ENCODE peak calls at places on chromosome 17, in seven cellular contexts. C is GM12878, E is SK-N-SH, H is T47D, Y is HCT116, G is H1, B is HepG2. I is an unnamed sample.

GRCh38 chr17:29099527-29099926 is 56.6 kb downstream of the PIPOX start:
- DNase-seq in Y (no peak), B (no peak), E (no peak), C (no peak), G (no peak), H (no peak), I (no peak)

GRCh38 chr17:57957886-57958285 is 2.7 kb upstream of the CUEDC1 start:
- DNase-seq in H (no peak), Y (no peak), C (no peak), G (peak; percentile 22), B (no peak), E (no peak), I (no peak)

GRCh38 chr17:68301438-68301959 is 10.2 kb downstream of the ARSG start:
- DNase-seq in E (no peak), C (no peak), B (no peak), Y (no peak), H (peak; percentile 90), G (no peak), I (no peak)

GRCh38 chr17:910503-911194 is 68.9 kb downstream of the NXN start:
- DNase-seq in C (no peak), Y (no peak), H (no peak), G (no peak), E (no peak), B (no peak), I (no peak)

GRCh38 chr17:57662021-57662420 is 83.1 kb downstream of the CCDC182 start:
- DNase-seq in E (no peak), C (no peak), G (no peak), B (no peak), H (no peak), Y (no peak), I (no peak)

GRCh38 chr17:65018612-65019290 is 37.8 kb downstream of the GNA13 start:
- DNase-seq in G (no peak), Y (no peak), C (no peak), B (no peak), H (no peak), E (no peak), I (no peak)

GRCh38 chr17:50426814-50427787 is 1.1 kb downstream of the ACSF2 start:
- DNase-seq in B (peak; percentile 78), E (peak; percentile 72), G (peak; percentile 66), H (peak; percentile 62), Y (peak; percentile 69), C (no peak), I (peak; percentile 70)

GRCh38 chr17:37640016-37640415 is 3.2 kb downstream of the DDX52 start:
- DNase-seq in Y (no peak), G (no peak), H (no peak), E (no peak), B (no peak), C (no peak), I (peak; percentile 16)

GRCh38 chr17:28335959-28336871 is 654 bp downstream of the TNFAIP1 start:
- DNase-seq in E (peak; percentile 75), G (peak; percentile 70), H (peak; percentile 69), Y (peak; percentile 75), C (no peak), B (peak; percentile 82), I (peak; percentile 84)

GRCh38 chr17:49035470-49036269 is 38.5 kb downstream of the IGF2BP1 start:
- DNase-seq in Y (peak; percentile 82), H (peak; percentile 75), B (no peak), E (peak; percentile 84), C (no peak), G (peak; percentile 91), I (peak; percentile 52)

GRCh38 chr17:20791626-20792025 is 212.1 kb downstream of the CDRT15L2 start:
- DNase-seq in G (no peak), C (no peak), B (no peak), Y (no peak), H (no peak), E (no peak), I (no peak)

GRCh38 chr17:60392845-60393702 is 1.1 kb upstream of the USP32 start:
- DNase-seq in H (peak; percentile 79), Y (peak; percentile 24), E (peak; percentile 57), C (peak; percentile 48), G (no peak), B (peak; percentile 44), I (peak; percentile 35)

GRCh38 chr17:1830288-1830687 is 483 bp downstream of the RPA1 start:
- DNase-seq in H (peak; percentile 21), G (peak; percentile 49), C (no peak), B (peak; percentile 8), Y (no peak), E (peak; percentile 27), I (no peak)

GRCh38 chr17:29621751-29622194 is 939 bp downstream of the CORO6 start:
- DNase-seq in E (peak; percentile 57), H (no peak), C (no peak), B (no peak), G (no peak), Y (no peak), I (no peak)

GRCh38 chr17:21164226-21165019 is 37.7 kb downstream of the DHRS7B start:
- DNase-seq in E (no peak), G (no peak), Y (no peak), C (no peak), H (peak; percentile 28), B (no peak), I (no peak)

GRCh38 chr17:79677646-79678045 is 53.1 kb upstream of the ENPP7 start:
- DNase-seq in G (no peak), H (no peak), B (no peak), C (no peak), E (no peak), Y (no peak), I (no peak)

GRCh38 chr17:79679631-79680340 is 51.0 kb upstream of the ENPP7 start:
- DNase-seq in Y (no peak), H (no peak), G (no peak), E (no peak), B (no peak), C (no peak), I (no peak)

GRCh38 chr17:79676796-79677195 is 53.9 kb upstream of the ENPP7 start:
- DNase-seq in E (no peak), B (no peak), G (no peak), C (no peak), H (no peak), Y (no peak), I (no peak)

GRCh38 chr17:79678856-79679255 is 51.9 kb upstream of the ENPP7 start:
- DNase-seq in H (no peak), E (no peak), G (no peak), C (no peak), B (no peak), Y (no peak), I (no peak)

GRCh38 chr17:79678091-79678731 is 52.5 kb upstream of the ENPP7 start:
- DNase-seq in G (no peak), H (no peak), C (no peak), E (no peak), Y (no peak), B (no peak), I (no peak)
- TF ChIP-seq JUND in G (no peak), H (no peak), C (no peak), E (no peak), Y (no peak), B (no peak), I (no peak)

GRCh38 chr17:45342871-45343526 is 26.2 kb upstream of the MAP3K14 start:
- DNase-seq in E (no peak), G (no peak), H (no peak), Y (no peak), C (no peak), B (no peak), I (no peak)

GRCh38 chr17:45345554-45346254 is 28.9 kb upstream of the MAP3K14 start:
- DNase-seq in E (no peak), B (no peak), Y (no peak), H (no peak), C (no peak), G (no peak), I (peak; percentile 88)

GRCh38 chr17:45347451-45347850 is 30.6 kb upstream of the MAP3K14 start:
- DNase-seq in E (no peak), Y (no peak), H (no peak), G (no peak), B (no peak), C (no peak), I (no peak)

GRCh38 chr17:45346255-45347015 is 29.6 kb upstream of the MAP3K14 start:
- DNase-seq in B (no peak), E (no peak), C (no peak), G (no peak), H (no peak), Y (no peak), I (no peak)

DNA sequence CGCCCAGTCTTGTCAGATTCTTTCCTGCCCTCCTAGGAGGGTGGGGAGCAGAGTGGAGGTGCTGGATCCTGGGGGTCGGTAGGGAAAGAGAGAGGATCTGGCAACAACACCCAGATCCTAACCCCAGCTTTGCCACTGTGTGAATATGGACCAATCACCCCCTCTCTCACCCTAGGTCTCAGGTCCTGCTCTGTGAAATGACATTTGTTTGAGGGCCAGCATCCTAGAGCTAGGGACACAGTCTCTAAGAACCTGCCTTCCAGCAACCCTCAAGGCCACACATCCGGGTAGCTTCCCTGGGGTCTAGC is 28.4 kb upstream of the MAP3K14 start:
- DNase-seq in B (no peak), G (no peak), Y (no peak), H (no peak), C (no peak), E (no peak), I (no peak)
- TF ChIP-seq JUND in B (no peak), G (no peak), Y (no peak), H (no peak), C (no peak), E (no peak), I (no peak)

DNA sequence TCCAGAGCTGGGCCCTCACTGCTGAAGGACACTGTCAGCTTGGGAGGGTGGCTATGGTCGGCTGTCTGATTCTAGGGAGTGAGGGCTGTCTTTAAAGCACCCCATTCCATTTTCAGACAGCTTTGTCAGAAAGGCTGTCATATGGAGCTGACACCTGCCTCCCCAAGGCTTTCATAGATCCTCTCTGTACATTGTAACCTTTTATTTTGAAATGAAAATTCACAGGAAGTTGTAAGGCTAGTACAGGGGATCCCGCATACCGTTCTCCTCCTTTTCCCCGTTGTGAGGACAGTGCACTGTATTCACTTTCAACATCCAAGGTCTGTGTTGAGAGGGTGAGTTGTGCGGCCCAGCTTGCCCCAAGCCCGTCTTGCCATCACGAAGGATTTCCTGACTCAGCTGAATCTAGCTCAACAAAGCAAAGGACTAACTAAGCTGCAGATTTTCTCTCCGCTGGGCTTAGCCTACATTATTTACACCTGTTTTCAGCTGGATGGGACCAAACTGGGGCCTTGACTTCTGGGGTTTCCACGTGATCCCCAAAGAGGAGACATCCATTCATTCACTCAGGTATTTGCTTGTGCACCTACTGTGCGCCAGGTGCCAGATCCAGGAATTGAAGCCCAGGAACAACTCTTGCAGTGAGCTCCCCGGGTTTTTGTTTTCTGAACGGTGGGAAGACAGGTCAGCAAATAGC is 5.2 kb upstream of the TMEM235 start:
- DNase-seq in G (no peak), B (no peak), C (no peak), H (no peak), Y (no peak), E (no peak), I (no peak)
- TF ChIP-seq JUND in G (no peak), B (no peak), C (no peak), H (no peak), Y (no peak), E (no peak), I (no peak)

DNA sequence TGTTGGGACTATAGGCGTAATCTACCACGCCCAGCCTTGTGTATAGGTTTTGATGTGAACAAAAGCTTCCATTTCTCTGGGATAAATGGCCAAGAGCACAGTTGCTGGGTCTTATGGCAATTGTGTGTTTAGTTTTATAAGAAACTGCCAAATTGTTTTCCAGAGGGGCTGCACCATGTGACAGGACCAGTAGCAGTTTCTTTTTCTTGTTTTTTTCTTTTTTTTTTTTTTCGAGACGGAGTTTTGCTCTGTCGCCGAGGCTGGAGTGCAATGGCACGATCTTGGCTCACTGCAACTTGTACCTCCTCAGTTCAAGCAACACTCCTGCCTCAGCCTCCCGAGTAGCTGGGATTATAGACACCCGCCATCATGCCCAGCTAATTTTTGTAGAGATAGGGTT is 34.3 kb upstream of the CBX4 start:
- DNase-seq in B (no peak), Y (no peak), C (no peak), E (no peak), G (no peak), H (no peak), I (no peak)
- TF ChIP-seq JUND in B (no peak), Y (no peak), C (no peak), E (no peak), G (no peak), H (no peak), I (no peak)

I was measured in K562.